ENCODE peak calls at places on chromosomes 11 and 22, in four cellular contexts. One of them, this sample, is unnamed.

GRCh38 chr11:33575311-33575710 is 125.3 kb downstream of the C11orf91 start:
- DNase-seq in colonic mucosa: no peak
- DNase-seq in effector memory CD4-positive, alpha-beta T cell: no peak
- DNase-seq in right atrium auricular region: no peak
- DNase-seq in this sample: no peak

GRCh38 chr11:75447415-75447814 is 14.4 kb upstream of the KLHL35 start:
- DNase-seq in colonic mucosa: no peak
- DNase-seq in right atrium auricular region: no peak
- DNase-seq in effector memory CD4-positive, alpha-beta T cell: no peak
- DNase-seq in this sample: no peak

GRCh38 chr11:37552284-37552683 is 954.2 kb upstream of the RAG2 start:
- DNase-seq in colonic mucosa: no peak
- DNase-seq in effector memory CD4-positive, alpha-beta T cell: no peak
- DNase-seq in right atrium auricular region: no peak
- DNase-seq in this sample: no peak

GRCh38 chr11:73244589-73245240 is 26.6 kb downstream of the P2RY2 start:
- DNase-seq in colonic mucosa: no peak
- DNase-seq in right atrium auricular region: no peak
- DNase-seq in effector memory CD4-positive, alpha-beta T cell: no peak
- DNase-seq in this sample: no peak

GRCh38 chr11:105611414-105611813 is 1.5 kb downstream of the GRIA4 start:
- DNase-seq in effector memory CD4-positive, alpha-beta T cell: no peak
- DNase-seq in right atrium auricular region: no peak
- DNase-seq in colonic mucosa: no peak
- DNase-seq in this sample: no peak

GRCh38 chr11:14538271-14538925 is 18.2 kb upstream of the PSMA1 start:
- DNase-seq in right atrium auricular region: no peak
- DNase-seq in effector memory CD4-positive, alpha-beta T cell: no peak
- DNase-seq in colonic mucosa: no peak
- DNase-seq in this sample: no peak

GRCh38 chr22:38954414-38955043 is 2.9 kb upstream of the APOBEC3A start:
- DNase-seq in effector memory CD4-positive, alpha-beta T cell: no peak
- DNase-seq in colonic mucosa: no peak
- DNase-seq in right atrium auricular region: no peak
- DNase-seq in this sample: peak; percentile 20

GRCh38 chr11:126406368-126406767 is 50.9 kb downstream of the ST3GAL4 start:
- DNase-seq in effector memory CD4-positive, alpha-beta T cell: no peak
- DNase-seq in right atrium auricular region: no peak
- DNase-seq in colonic mucosa: no peak
- DNase-seq in this sample: no peak

GRCh38 chr11:15111215-15111614 is 3.5 kb upstream of the INSC start:
- DNase-seq in colonic mucosa: no peak
- DNase-seq in effector memory CD4-positive, alpha-beta T cell: no peak
- DNase-seq in right atrium auricular region: no peak
- DNase-seq in this sample: no peak

GRCh38 chr22:32340437-32340836 is 17.2 kb upstream of the RFPL3 start:
- DNase-seq in colonic mucosa: no peak
- DNase-seq in right atrium auricular region: peak; percentile 32
- DNase-seq in effector memory CD4-positive, alpha-beta T cell: no peak
- DNase-seq in this sample: no peak

GRCh38 chr22:36381513-36382079 is 6.2 kb downstream of the MYH9 start:
- DNase-seq in right atrium auricular region: no peak
- DNase-seq in effector memory CD4-positive, alpha-beta T cell: no peak
- DNase-seq in colonic mucosa: no peak
- DNase-seq in this sample: no peak

GRCh38 chr22:44862981-44863860 is 110.8 kb downstream of the ARHGAP8 start:
- DNase-seq in right atrium auricular region: no peak
- DNase-seq in colonic mucosa: no peak
- DNase-seq in effector memory CD4-positive, alpha-beta T cell: no peak
- DNase-seq in this sample: no peak

GRCh38 chr11:839280-839623 is 3.1 kb downstream of the POLR2L start:
- DNase-seq in right atrium auricular region: no peak
- DNase-seq in effector memory CD4-positive, alpha-beta T cell: no peak
- DNase-seq in colonic mucosa: no peak
- DNase-seq in this sample: no peak

GRCh38 chr11:837990-838307 is 4.4 kb downstream of the POLR2L start:
- DNase-seq in right atrium auricular region: no peak
- DNase-seq in effector memory CD4-positive, alpha-beta T cell: no peak
- DNase-seq in colonic mucosa: no peak
- DNase-seq in this sample: no peak

GRCh38 chr11:841981-842369 is 354 bp downstream of the POLR2L start:
- DNase-seq in effector memory CD4-positive, alpha-beta T cell: no peak
- DNase-seq in right atrium auricular region: no peak
- DNase-seq in colonic mucosa: no peak
- DNase-seq in this sample: no peak

GRCh38 chr11:838441-839279 is 3.7 kb downstream of the POLR2L start:
- DNase-seq in right atrium auricular region: no peak
- DNase-seq in colonic mucosa: peak; percentile 67
- DNase-seq in effector memory CD4-positive, alpha-beta T cell: no peak
- DNase-seq in this sample: peak; percentile 70

DNA sequence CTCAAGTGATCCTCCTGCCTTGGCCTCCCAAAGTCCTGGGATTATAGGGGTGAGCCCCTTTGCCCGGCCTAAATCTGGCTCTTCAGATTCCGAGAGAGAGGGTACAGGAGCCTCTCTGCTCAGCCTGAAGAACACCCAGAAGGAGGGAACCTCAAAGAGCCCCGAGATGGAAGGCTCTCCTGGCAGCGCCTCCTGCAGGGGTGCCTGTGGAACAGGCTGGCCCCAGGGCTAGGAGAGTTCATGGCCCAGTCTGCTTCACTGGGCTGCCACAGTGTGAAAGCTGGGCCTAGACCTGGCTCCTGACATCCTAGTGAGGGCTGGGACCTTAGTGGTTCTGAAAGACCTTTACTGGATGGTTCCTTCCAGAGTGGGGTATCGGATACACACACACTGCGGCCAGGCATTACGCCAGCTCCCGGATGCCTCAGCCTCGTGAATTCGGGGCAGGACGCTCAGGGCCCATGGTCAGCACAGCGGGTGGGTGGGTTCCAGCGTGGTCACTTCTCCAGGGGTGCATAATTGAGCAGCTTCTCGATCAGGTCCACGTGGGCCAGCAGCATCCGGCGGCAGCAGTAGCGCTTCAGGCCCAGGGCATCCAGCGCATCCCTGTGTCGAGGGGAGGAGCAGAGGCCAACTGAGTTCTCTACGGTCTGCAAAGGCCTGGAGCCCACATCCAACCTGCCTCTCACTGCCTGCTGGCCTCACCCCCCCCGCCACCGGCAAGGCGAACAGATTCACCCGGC is 2.3 kb downstream of the POLR2L start:
- DNase-seq in colonic mucosa: no peak
- DNase-seq in right atrium auricular region: no peak
- DNase-seq in effector memory CD4-positive, alpha-beta T cell: no peak
- DNase-seq in this sample: no peak
- H3K4me3 ChIP-seq in colonic mucosa: no peak overlapping the region
- H3K4me3 ChIP-seq in right atrium auricular region: no peak overlapping the region
- H3K4me3 ChIP-seq in effector memory CD4-positive, alpha-beta T cell: no peak overlapping the region
- H3K4me3 ChIP-seq in this sample: peak overlapping the region; percentile 63

GRCh38 chr11:11459578-11459977 is 106.5 kb upstream of the CSNK2A3 start:
- DNase-seq in effector memory CD4-positive, alpha-beta T cell: no peak
- DNase-seq in colonic mucosa: no peak
- DNase-seq in right atrium auricular region: no peak
- DNase-seq in this sample: no peak

GRCh38 chr11:11461473-11461872 is 108.4 kb upstream of the CSNK2A3 start:
- DNase-seq in effector memory CD4-positive, alpha-beta T cell: no peak
- DNase-seq in colonic mucosa: no peak
- DNase-seq in right atrium auricular region: no peak
- DNase-seq in this sample: no peak

GRCh38 chr11:11465280-11465679 is 112.2 kb upstream of the CSNK2A3 start:
- DNase-seq in right atrium auricular region: no peak
- DNase-seq in effector memory CD4-positive, alpha-beta T cell: no peak
- DNase-seq in colonic mucosa: no peak
- DNase-seq in this sample: no peak

GRCh38 chr11:11464555-11464954 is 111.5 kb upstream of the CSNK2A3 start:
- DNase-seq in effector memory CD4-positive, alpha-beta T cell: no peak
- DNase-seq in colonic mucosa: no peak
- DNase-seq in right atrium auricular region: no peak
- DNase-seq in this sample: no peak

GRCh38 chr11:11463397-11463796 is 110.3 kb upstream of the CSNK2A3 start:
- DNase-seq in colonic mucosa: no peak
- DNase-seq in right atrium auricular region: no peak
- DNase-seq in effector memory CD4-positive, alpha-beta T cell: no peak
- DNase-seq in this sample: no peak
- H3K4me3 ChIP-seq in colonic mucosa: no peak overlapping the region
- H3K4me3 ChIP-seq in right atrium auricular region: no peak overlapping the region
- H3K4me3 ChIP-seq in effector memory CD4-positive, alpha-beta T cell: no peak overlapping the region
- H3K4me3 ChIP-seq in this sample: no peak overlapping the region

GRCh38 chr11:76795936-76796441 is 12.8 kb downstream of the TSKU start:
- DNase-seq in effector memory CD4-positive, alpha-beta T cell: no peak
- DNase-seq in colonic mucosa: no peak
- DNase-seq in right atrium auricular region: peak; percentile 56
- DNase-seq in this sample: peak; percentile 81

GRCh38 chr11:76793834-76794291 is 10.7 kb downstream of the TSKU start:
- DNase-seq in colonic mucosa: no peak
- DNase-seq in effector memory CD4-positive, alpha-beta T cell: no peak
- DNase-seq in right atrium auricular region: peak; percentile 48
- DNase-seq in this sample: peak; percentile 19

GRCh38 chr11:76794371-76795284 is 11.5 kb downstream of the TSKU start:
- DNase-seq in colonic mucosa: no peak
- DNase-seq in effector memory CD4-positive, alpha-beta T cell: no peak
- DNase-seq in right atrium auricular region: peak; percentile 57
- DNase-seq in this sample: peak; percentile 17

GRCh38 chr11:76796511-76797203 is 13.5 kb downstream of the TSKU start:
- DNase-seq in effector memory CD4-positive, alpha-beta T cell: no peak
- DNase-seq in colonic mucosa: no peak
- DNase-seq in right atrium auricular region: no peak
- DNase-seq in this sample: peak; percentile 18

GRCh38 chr11:76795285-76795935 is 12.3 kb downstream of the TSKU start:
- DNase-seq in right atrium auricular region: no peak
- DNase-seq in colonic mucosa: no peak
- DNase-seq in effector memory CD4-positive, alpha-beta T cell: no peak
- DNase-seq in this sample: peak; percentile 17
- H3K4me3 ChIP-seq in right atrium auricular region: no peak overlapping the region
- H3K4me3 ChIP-seq in colonic mucosa: no peak overlapping the region
- H3K4me3 ChIP-seq in effector memory CD4-positive, alpha-beta T cell: no peak overlapping the region
- H3K4me3 ChIP-seq in this sample: no peak overlapping the region

GRCh38 chr11:64610596-64610995 is 19.6 kb downstream of the SLC22A12 start:
- DNase-seq in effector memory CD4-positive, alpha-beta T cell: no peak
- DNase-seq in right atrium auricular region: no peak
- DNase-seq in colonic mucosa: no peak
- DNase-seq in this sample: no peak
- H3K4me3 ChIP-seq in effector memory CD4-positive, alpha-beta T cell: no peak overlapping the region
- H3K4me3 ChIP-seq in right atrium auricular region: no peak overlapping the region
- H3K4me3 ChIP-seq in colonic mucosa: no peak overlapping the region
- H3K4me3 ChIP-seq in this sample: no peak overlapping the region

DNA sequence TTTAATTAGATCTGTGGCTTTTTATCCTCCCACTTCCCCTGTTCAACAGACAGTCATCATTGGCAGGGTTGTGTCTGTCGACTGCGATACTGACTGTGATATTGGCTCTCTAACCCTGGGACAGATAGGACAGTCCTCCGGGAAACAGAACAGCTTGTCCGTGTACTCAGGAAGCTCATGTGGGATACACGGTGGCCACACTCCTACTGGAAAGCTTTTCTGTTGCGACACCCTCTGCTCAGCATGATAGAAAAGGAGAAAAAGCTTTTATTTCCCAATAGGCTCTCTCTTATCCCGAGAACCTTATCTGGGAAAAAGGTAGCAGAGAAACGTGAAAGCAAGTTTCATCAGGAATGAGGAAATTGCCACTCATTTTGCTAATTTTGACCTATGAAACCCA is 60.4 kb upstream of the HSPA8 start:
- DNase-seq in effector memory CD4-positive, alpha-beta T cell: no peak
- DNase-seq in colonic mucosa: no peak
- DNase-seq in right atrium auricular region: peak; percentile 89
- DNase-seq in this sample: no peak
- H3K4me3 ChIP-seq in effector memory CD4-positive, alpha-beta T cell: no peak overlapping the region
- H3K4me3 ChIP-seq in colonic mucosa: no peak overlapping the region
- H3K4me3 ChIP-seq in right atrium auricular region: no peak overlapping the region
- H3K4me3 ChIP-seq in this sample: no peak overlapping the region

GRCh38 chr11:60482361-60482760 is 10.2 kb upstream of the MS4A12 start:
- DNase-seq in right atrium auricular region: no peak
- DNase-seq in colonic mucosa: no peak
- DNase-seq in effector memory CD4-positive, alpha-beta T cell: no peak
- DNase-seq in this sample: peak; percentile 24

DNA sequence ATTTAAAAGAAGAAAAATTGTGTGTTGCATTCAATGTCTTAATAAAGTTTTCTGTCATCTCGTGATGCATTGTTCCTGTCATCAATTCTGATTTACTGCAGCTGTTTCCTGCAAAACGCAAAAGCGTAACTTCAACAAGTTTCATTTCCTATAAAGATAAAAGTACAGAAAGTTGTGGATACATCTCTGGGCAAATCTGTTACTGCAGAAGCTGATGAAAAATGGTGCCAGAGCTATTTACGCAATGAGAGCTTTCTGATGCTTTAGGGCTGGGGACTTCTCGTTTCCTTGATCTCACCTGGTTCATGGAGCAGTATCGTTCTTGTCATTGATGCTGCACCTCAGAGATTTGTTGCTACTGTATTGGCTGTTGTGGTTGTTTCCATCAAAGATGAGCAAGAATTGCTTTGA is 15.5 kb upstream of the MS4A12 start:
- DNase-seq in right atrium auricular region: no peak
- DNase-seq in effector memory CD4-positive, alpha-beta T cell: no peak
- DNase-seq in colonic mucosa: no peak
- DNase-seq in this sample: no peak
- H3K4me3 ChIP-seq in right atrium auricular region: no peak overlapping the region
- H3K4me3 ChIP-seq in effector memory CD4-positive, alpha-beta T cell: no peak overlapping the region
- H3K4me3 ChIP-seq in colonic mucosa: no peak overlapping the region
- H3K4me3 ChIP-seq in this sample: no peak overlapping the region